ENCODE peak calls at places on chromosome 5, in ten cellular contexts. N is activated naive CD4-positive, alpha-beta T cell treated with anti-CD3 and anti-CD28 coated beads, Interleukin-2, amount 10 ng/mL, durations not matched to agents 7 days and 5 days; G is sciatic nerve; O is NCI-H1092; J is tibial nerve; U is NCI-H82; M is GM12865; W is posterior cingulate gyrus; F is GM12892; T is activated CD4-positive, alpha-beta T cell treated with anti-CD3 and anti-CD28 coated beads, Interleukin-2, amount 50 U/mL, for 1 hour. I is an unnamed sample.

GRCh38 chr5:5141011-5141599 is 975 bp downstream of the ADAMTS16 start:
- DNase-seq in N (no peak), G (no peak), O (no peak), J (no peak), U (no peak), M (no peak), W (no peak), F (no peak), T (no peak), I (no peak)

GRCh38 chr5:7802855-7803254 is 48.1 kb downstream of the CFAP90 start:
- DNase-seq in N (no peak), G (no peak), O (no peak), J (no peak), U (no peak), M (no peak), W (no peak), F (no peak), T (no peak), I (no peak)

GRCh38 chr5:96936431-96937221 is 746 bp downstream of the LNPEP start:
- DNase-seq in N (peak; percentile 68), G (peak; percentile 68), O (no peak), J (no peak), U (peak; percentile 40), M (peak; percentile 84), W (peak; percentile 40), F (no peak), T (peak; percentile 39), I (peak; percentile 39)

GRCh38 chr5:117201016-117201415 is 626.4 kb upstream of the SEMA6A start:
- DNase-seq in N (no peak), G (no peak), O (no peak), J (no peak), U (no peak), M (no peak), W (no peak), F (no peak), T (no peak), I (no peak)

GRCh38 chr5:180133060-180133459 is 61.5 kb upstream of the RNF130 start:
- DNase-seq in N (peak; percentile 15), G (peak; percentile 49), O (no peak), J (no peak), U (no peak), M (no peak), W (no peak), F (no peak), T (no peak), I (no peak)

GRCh38 chr5:1011226-1011631 is 2.6 kb downstream of the NKD2 start:
- DNase-seq in N (peak; percentile 76), G (no peak), O (no peak), J (no peak), U (peak; percentile 49), M (peak; percentile 35), W (no peak), F (peak; percentile 80), T (peak; percentile 44), I (peak; percentile 69)

GRCh38 chr5:13910227-13910626 is 34.3 kb downstream of the DNAH5 start:
- DNase-seq in N (no peak), G (no peak), O (no peak), J (no peak), U (no peak), M (no peak), W (no peak), F (no peak), T (no peak), I (no peak)

GRCh38 chr5:53730938-53731337 is 170.5 kb downstream of the NDUFS4 start:
- DNase-seq in N (no peak), G (no peak), O (no peak), J (no peak), U (no peak), M (peak; percentile 20), W (no peak), F (no peak), T (no peak), I (peak; percentile 22)

GRCh38 chr5:127440831-127441230 is 76.6 kb upstream of the PRRC1 start:
- DNase-seq in N (no peak), G (no peak), O (no peak), J (no peak), U (no peak), M (no peak), W (no peak), F (no peak), T (no peak), I (no peak)

GRCh38 chr5:175711031-175711430 is 53.2 kb downstream of the HRH2 start:
- DNase-seq in N (no peak), G (peak; percentile 15), O (no peak), J (no peak), U (no peak), M (no peak), W (no peak), F (no peak), T (no peak), I (no peak)

GRCh38 chr5:163756170-163756569 is 250.8 kb downstream of the MAT2B start:
- DNase-seq in N (no peak), G (no peak), O (no peak), J (no peak), U (no peak), M (no peak), W (no peak), F (no peak), T (no peak), I (no peak)

GRCh38 chr5:135219868-135220267 is 179.2 kb downstream of the MACROH2A1 start:
- DNase-seq in N (no peak), G (no peak), O (no peak), J (no peak), U (no peak), M (no peak), W (peak; percentile 5), F (no peak), T (no peak), I (no peak)

GRCh38 chr5:143850050-143850713 is 38.2 kb downstream of the HMHB1 start:
- DNase-seq in N (no peak), G (no peak), O (no peak), J (no peak), U (no peak), M (peak; percentile 37), W (no peak), F (no peak), T (no peak), I (no peak)

GRCh38 chr5:174612686-174613085 is 111.7 kb upstream of the MSX2 start:
- DNase-seq in N (no peak), G (no peak), O (no peak), J (no peak), U (no peak), M (no peak), W (no peak), F (no peak), T (no peak), I (no peak)

GRCh38 chr5:134127376-134127861 is 12.9 kb downstream of the TCF7 start:
- DNase-seq in N (peak; percentile 47), G (no peak), O (no peak), J (no peak), U (no peak), M (peak; percentile 82), W (no peak), F (no peak), T (no peak), I (no peak)

GRCh38 chr5:93611900-93612898 is 29.2 kb downstream of the NR2F1 start:
- DNase-seq in N (peak; percentile 40), G (peak; percentile 62), O (no peak), J (no peak), U (peak; percentile 45), M (no peak), W (no peak), F (no peak), T (no peak), I (no peak)

GRCh38 chr5:95715799-95716461 is 15.2 kb upstream of the RHOBTB3 start:
- DNase-seq in N (no peak), G (no peak), O (no peak), J (no peak), U (no peak), M (peak; percentile 50), W (no peak), F (no peak), T (no peak), I (no peak)

GRCh38 chr5:95686661-95687060 is 3.9 kb upstream of the SPATA9 start:
- DNase-seq in N (no peak), G (no peak), O (no peak), J (no peak), U (no peak), M (no peak), W (no peak), F (no peak), T (no peak), I (no peak)

GRCh38 chr5:146660381-146660960 is 144.5 kb upstream of the GPR151 start:
- DNase-seq in N (no peak), G (no peak), O (no peak), J (no peak), U (no peak), M (no peak), W (no peak), F (no peak), T (no peak), I (no peak)

GRCh38 chr5:132388244-132389050 is 18.9 kb downstream of the SLC22A5 start:
- DNase-seq in N (no peak), G (no peak), O (no peak), J (no peak), U (no peak), M (no peak), W (no peak), F (no peak), T (no peak), I (no peak)

GRCh38 chr5:82387041-82387818 is 109.1 kb upstream of the RPS23 start:
- DNase-seq in N (no peak), G (no peak), O (peak; percentile 74), J (no peak), U (peak; percentile 7), M (no peak), W (no peak), F (no peak), T (no peak), I (no peak)

GRCh38 chr5:145465487-145466263 is 369.5 kb downstream of the PRELID2 start:
- DNase-seq in N (no peak), G (no peak), O (no peak), J (no peak), U (no peak), M (no peak), W (no peak), F (no peak), T (no peak), I (no peak)

GRCh38 chr5:179297486-179298180 is 47.6 kb downstream of the ADAMTS2 start:
- DNase-seq in N (no peak), G (peak; percentile 48), O (no peak), J (no peak), U (no peak), M (no peak), W (no peak), F (no peak), T (no peak), I (no peak)

GRCh38 chr5:124330595-124330994 is 415.8 kb downstream of the ZNF608 start:
- DNase-seq in N (no peak), G (no peak), O (no peak), J (no peak), U (no peak), M (no peak), W (no peak), F (no peak), T (no peak), I (no peak)

GRCh38 chr5:150263801-150264621 is 25.6 kb downstream of the CAMK2A start:
- DNase-seq in N (no peak), G (no peak), O (no peak), J (no peak), U (peak; percentile 66), M (no peak), W (no peak), F (no peak), T (no peak), I (no peak)

GRCh38 chr5:140568664-140569063 is 4.0 kb downstream of the SLC35A4 start:
- DNase-seq in N (no peak), G (no peak), O (no peak), J (no peak), U (no peak), M (no peak), W (no peak), F (no peak), T (no peak), I (no peak)

GRCh38 chr5:120988970-120989369 is 524.9 kb downstream of the PRR16 start:
- DNase-seq in N (no peak), G (no peak), O (no peak), J (no peak), U (peak; percentile 51), M (no peak), W (no peak), F (no peak), T (no peak), I (no peak)

GRCh38 chr5:1001406-1002270 is 7.0 kb upstream of the NKD2 start:
- DNase-seq in N (no peak), G (peak; percentile 48), O (no peak), J (peak; percentile 8), U (no peak), M (peak; percentile 36), W (peak; percentile 6), F (no peak), T (no peak), I (peak; percentile 3)

I was measured in endothelial cell.